ENCODE peak calls at places on chromosomes 13 and 19, in nine cellular contexts. V, D, Q, C, O, I, B, L and X are unnamed samples.

GRCh38 chr13:29819157-29819556 is 31.3 kb downstream of the UBL3 start:
- DNase-seq in Q (no peak), D (no peak), B (no peak), L (no peak), C (no peak), I (no peak), V (no peak), O (no peak), X (no peak)

GRCh38 chr13:60765700-60766411 is 368.8 kb downstream of the TDRD3 start:
- DNase-seq in I (no peak), L (no peak), C (no peak), O (no peak), Q (no peak), D (no peak), V (no peak), B (no peak), X (no peak)

GRCh38 chr13:93539914-93540313 is 313.3 kb downstream of the GPC6 start:
- DNase-seq in I (no peak), C (no peak), V (no peak), O (no peak), D (no peak), Q (no peak), L (no peak), B (no peak), X (no peak)

GRCh38 chr13:40336228-40337221 is 329.9 kb downstream of the FOXO1 start:
- DNase-seq in O (no peak), D (no peak), V (no peak), L (no peak), C (no peak), I (no peak), Q (no peak), B (peak), X (no peak)

GRCh38 chr13:51542358-51542972 is 41.8 kb upstream of the WDFY2 start:
- DNase-seq in B (peak), V (no peak), Q (no peak), I (peak), O (no peak), D (peak), C (no peak), L (no peak), X (no peak)

GRCh38 chr13:99900960-99901359 is 70.6 kb downstream of the ZIC5 start:
- DNase-seq in B (no peak), V (no peak), L (no peak), O (no peak), I (no peak), Q (no peak), C (no peak), D (no peak), X (no peak)

GRCh38 chr19:18049390-18049789 is 37.3 kb downstream of the IL12RB1 start:
- DNase-seq in Q (no peak), I (no peak), V (peak), L (peak), C (peak), B (peak), O (peak), D (peak), X (peak)

GRCh38 chr19:10899171-10899653 is 27.9 kb downstream of the CARM1 start:
- DNase-seq in L (peak), C (peak), Q (no peak), D (no peak), O (peak), I (no peak), B (peak), V (no peak), X (peak)

GRCh38 chr19:10587022-10587838 is at the start of gene AP1M2:
- DNase-seq in Q (peak), B (peak), L (no peak), V (no peak), D (no peak), I (no peak), O (no peak), C (no peak), X (peak)

GRCh38 chr19:44847144-44848035 is 1.3 kb downstream of the NECTIN2 start:
- DNase-seq in V (peak), L (peak), Q (peak), D (peak), B (peak), O (peak), C (peak), I (no peak), X (peak)

GRCh38 chr19:3577741-3578344 is 5.1 kb downstream of the HMG20B start:
- DNase-seq in C (no peak), L (no peak), I (no peak), O (no peak), D (no peak), B (no peak), Q (no peak), V (no peak), X (peak)

GRCh38 chr13:93925976-93926375 is 553.5 kb downstream of the DCT start:
- DNase-seq in V (no peak), I (no peak), O (no peak), B (no peak), Q (no peak), D (no peak), L (no peak), C (no peak), X (no peak)

GRCh38 chr13:99353836-99354235 is 46.6 kb upstream of the GPR183 start:
- DNase-seq in L (peak), I (no peak), O (no peak), Q (no peak), D (no peak), B (no peak), C (no peak), V (no peak), X (no peak)

GRCh38 chr19:56748443-56748842 is 76.9 kb upstream of the ZNF835 start:
- DNase-seq in O (no peak), C (no peak), V (peak), B (peak), I (peak), D (peak), L (no peak), Q (no peak), X (no peak)

GRCh38 chr19:50511069-50511822 is at the start of gene JOSD2:
- DNase-seq in L (peak), I (peak), B (peak), O (peak), C (peak), Q (peak), V (peak), D (peak), X (peak)

GRCh38 chr19:50510121-50510670 is 795 bp downstream of the JOSD2 start:
- DNase-seq in V (no peak), C (peak), I (no peak), L (no peak), Q (no peak), D (no peak), O (no peak), B (no peak), X (peak)

GRCh38 chr19:50509366-50509765 is 1.6 kb downstream of the JOSD2 start:
- DNase-seq in I (no peak), Q (no peak), L (no peak), D (no peak), V (no peak), O (no peak), B (no peak), C (no peak), X (no peak)

GRCh38 chr19:50512112-50512998 is 1.4 kb downstream of the ASPDH start:
- DNase-seq in O (no peak), D (no peak), B (no peak), V (no peak), C (no peak), I (no peak), L (no peak), Q (no peak), X (peak)

DNA sequence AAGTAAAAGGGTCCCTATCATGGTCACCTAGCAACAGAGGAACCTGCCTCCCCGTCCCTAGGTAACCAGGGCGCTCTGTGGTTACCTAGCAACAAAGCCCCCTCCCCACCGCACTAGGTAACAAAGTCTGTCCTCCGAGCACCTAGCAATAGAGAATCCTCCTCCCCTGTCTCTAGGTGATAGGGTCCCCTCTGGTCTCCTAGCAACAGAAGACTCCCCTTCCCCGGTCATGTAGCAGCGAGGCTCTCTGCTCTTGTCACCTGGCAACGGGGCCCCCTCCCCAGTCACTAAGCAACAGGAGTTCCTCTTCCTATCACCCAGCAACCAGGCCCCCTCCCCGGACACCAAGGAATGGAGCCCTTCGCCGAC is 307 bp downstream of the JOSD2 start:
- DNase-seq in C (no peak), O (no peak), B (no peak), V (no peak), I (no peak), L (no peak), D (no peak), Q (no peak), X (no peak)
- TF ChIP-seq POLR2A in C (no peak), O (no peak), B (no peak), V (no peak), I (no peak), L (no peak), D (no peak), Q (no peak), X (no peak)

GRCh38 chr13:102598061-102598460 is 1.3 kb downstream of the TPP2 start:
- DNase-seq in B (no peak), I (no peak), C (no peak), L (no peak), V (no peak), D (no peak), Q (no peak), O (no peak), X (no peak)

GRCh38 chr13:102597029-102598015 is 536 bp downstream of the TPP2 start:
- DNase-seq in L (peak), O (no peak), I (peak), V (peak), D (peak), C (peak), Q (no peak), B (peak), X (peak)

GRCh38 chr13:102599451-102600012 is 2.7 kb downstream of the TPP2 start:
- DNase-seq in L (no peak), B (no peak), C (no peak), I (peak), D (no peak), V (no peak), O (no peak), Q (no peak), X (no peak)

GRCh38 chr13:102591988-102592781 is 4.6 kb upstream of the TPP2 start:
- DNase-seq in V (peak), L (peak), O (peak), C (peak), I (peak), Q (peak), B (peak), D (peak), X (peak)

DNA sequence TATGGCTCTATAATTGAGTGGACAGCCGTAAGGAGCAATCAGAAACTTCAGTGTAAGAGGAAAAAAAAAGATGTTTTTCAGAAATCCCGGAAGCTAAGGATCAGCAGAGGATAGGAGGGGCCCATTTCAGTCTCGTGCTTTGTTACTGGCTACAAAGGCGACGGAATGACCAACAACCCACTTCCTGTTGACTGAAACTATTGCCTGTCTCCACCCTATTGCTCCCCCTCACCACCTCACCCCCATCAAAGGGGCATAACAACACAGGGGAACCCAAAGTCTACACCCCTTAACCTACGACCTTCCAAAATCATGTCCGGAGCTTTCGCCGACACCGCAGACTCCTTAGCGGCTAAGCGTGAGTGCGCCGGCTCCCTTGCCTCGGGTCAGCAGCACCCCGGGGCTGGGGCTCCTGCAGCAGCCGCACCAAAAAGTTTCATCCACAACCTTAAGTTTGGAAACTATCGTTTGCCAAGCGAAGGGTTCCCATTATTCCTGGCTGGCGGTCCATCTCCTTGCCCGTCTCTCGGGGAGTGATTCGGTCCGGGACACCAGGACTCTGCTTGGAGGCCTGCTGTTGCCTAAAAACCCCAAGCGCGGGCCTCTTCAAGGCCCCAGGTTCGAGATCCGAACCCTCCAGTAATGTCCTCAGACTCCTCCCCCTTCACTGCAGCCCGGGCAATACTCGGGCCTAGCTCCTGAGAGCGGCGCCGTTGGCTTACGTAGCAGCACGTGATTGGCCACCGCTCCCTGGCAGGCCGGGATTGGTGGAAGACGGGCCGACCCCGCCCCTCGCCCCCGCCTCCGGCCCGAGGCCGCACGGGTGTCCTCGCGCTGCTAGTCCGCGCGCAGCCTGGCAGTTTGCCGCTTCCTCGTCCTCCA is at the start of gene TPP2:
- DNase-seq in B (peak), C (peak), V (peak), O (peak), L (peak), Q (peak), D (peak), I (peak), X (peak)
- TF ChIP-seq POLR2A in B (peak), C (peak), V (peak), O (peak), L (peak), Q (peak), D (peak), I (peak), X (peak)

DNA sequence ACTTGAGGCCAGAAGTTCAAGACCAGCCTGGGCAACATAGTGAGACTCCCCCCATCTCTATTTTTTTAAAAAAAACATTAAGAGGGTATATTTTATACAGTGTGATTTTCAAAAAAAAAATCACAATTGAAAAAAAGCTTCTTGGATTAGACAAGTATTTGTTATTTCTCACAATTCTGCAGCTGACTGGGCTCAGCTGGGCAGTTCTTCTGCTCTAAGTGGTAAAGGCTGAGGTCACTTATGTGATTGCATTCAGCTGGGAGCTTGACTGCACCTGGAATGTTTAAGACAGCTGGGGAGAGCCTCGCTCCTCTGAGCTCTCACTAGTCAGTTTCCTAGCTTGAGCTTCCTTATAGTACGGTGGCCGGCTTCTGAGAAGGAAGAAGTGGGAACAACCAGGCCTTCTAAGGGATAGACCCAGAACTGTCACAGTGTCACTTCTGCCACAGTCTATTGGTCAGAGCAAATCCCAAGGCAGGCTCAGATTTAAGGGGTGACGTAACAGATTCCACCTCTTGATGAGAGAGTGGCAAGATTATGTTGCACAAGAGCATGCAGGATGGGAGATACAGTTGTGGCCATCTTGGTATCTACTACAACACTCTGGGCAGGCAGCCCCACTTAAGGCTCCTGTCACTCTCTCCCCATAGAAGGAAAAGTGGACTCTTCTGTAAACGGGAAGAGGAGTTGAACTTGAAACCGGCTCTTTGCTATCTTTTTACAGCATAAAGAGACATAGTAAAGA is 19.7 kb upstream of the IRGC start:
- DNase-seq in V (no peak), L (no peak), I (peak), O (no peak), D (no peak), B (no peak), C (no peak), Q (no peak), X (no peak)
- TF ChIP-seq POLR2A in V (no peak), L (no peak), I (no peak), O (no peak), D (no peak), B (no peak), C (no peak), Q (no peak), X (no peak)

GRCh38 chr19:40229484-40229883 is 3.0 kb upstream of the CCNP start:
- DNase-seq in Q (no peak), B (no peak), C (no peak), D (no peak), I (no peak), V (no peak), L (no peak), O (no peak), X (no peak)
- TF ChIP-seq POLR2A in Q (no peak), B (no peak), C (no peak), D (no peak), I (no peak), V (no peak), L (no peak), O (no peak), X (no peak)

GRCh38 chr19:15452111-15453047 is 2.6 kb upstream of the WIZ start:
- DNase-seq in O (peak), L (peak), D (peak), Q (peak), V (peak), C (peak), B (peak), I (peak), X (peak)
- TF ChIP-seq POLR2A in O (no peak), L (no peak), D (peak), Q (peak), V (peak), C (peak), B (peak), I (no peak), X (peak)

DNA sequence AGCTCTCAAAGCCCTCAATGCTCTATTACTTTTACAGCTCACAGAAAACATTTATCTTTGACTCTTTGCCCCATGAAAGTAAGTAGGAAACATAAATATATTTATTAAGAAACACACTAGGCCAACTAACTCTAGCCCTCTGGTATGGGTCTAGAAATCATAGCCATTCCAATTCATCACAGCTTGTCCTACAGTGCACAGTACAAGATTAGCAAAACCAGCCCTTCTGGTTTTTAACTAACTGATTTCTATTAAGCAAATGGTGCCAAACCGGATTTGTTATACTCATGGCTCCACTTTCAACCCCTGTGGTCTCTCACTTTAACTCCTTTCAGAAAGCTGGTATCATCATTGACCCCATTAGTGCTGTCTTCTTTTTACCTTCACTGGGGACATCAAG is 5.6 kb upstream of the LRRC63 start:
- DNase-seq in C (no peak), O (no peak), Q (no peak), B (no peak), V (no peak), L (no peak), I (no peak), D (no peak), X (no peak)
- TF ChIP-seq POLR2A in C (no peak), O (no peak), Q (no peak), B (no peak), V (no peak), L (no peak), I (no peak), D (no peak), X (no peak)